ENCODE peak calls at places on chromosomes 5 and 9, in five cellular contexts. One of them, this sample, is unnamed.

GRCh38 chr5:82793808-82794419 is 283.3 kb downstream of the TMEM167A start:
- DNase-seq in epithelial cell of esophagus: peak
- DNase-seq in stimulated activated CD8-positive, alpha-beta memory T cell treated with anti-CD3 and anti-CD28 coated beads, Interleukin-7, amount 100 ng/mL, for 24 hours: peak
- DNase-seq in T-helper 17 cell: no peak
- DNase-seq in ELR: peak
- DNase-seq in this sample: no peak

GRCh38 chr5:77877516-77878070 is 101.5 kb upstream of the TBCA start:
- DNase-seq in epithelial cell of esophagus: no peak
- DNase-seq in stimulated activated CD8-positive, alpha-beta memory T cell treated with anti-CD3 and anti-CD28 coated beads, Interleukin-7, amount 100 ng/mL, for 24 hours: no peak
- DNase-seq in T-helper 17 cell: no peak
- DNase-seq in ELR: no peak
- DNase-seq in this sample: no peak

GRCh38 chr9:90929616-90930015 is 128.0 kb downstream of the SYK start:
- DNase-seq in epithelial cell of esophagus: no peak
- DNase-seq in stimulated activated CD8-positive, alpha-beta memory T cell treated with anti-CD3 and anti-CD28 coated beads, Interleukin-7, amount 100 ng/mL, for 24 hours: no peak
- DNase-seq in T-helper 17 cell: no peak
- DNase-seq in ELR: no peak
- DNase-seq in this sample: no peak

GRCh38 chr5:17443333-17444125 is 54.5 kb upstream of the TAF11L2 start:
- DNase-seq in epithelial cell of esophagus: no peak
- DNase-seq in stimulated activated CD8-positive, alpha-beta memory T cell treated with anti-CD3 and anti-CD28 coated beads, Interleukin-7, amount 100 ng/mL, for 24 hours: no peak
- DNase-seq in T-helper 17 cell: no peak
- DNase-seq in ELR: no peak
- DNase-seq in this sample: no peak

GRCh38 chr9:114282926-114283325 is 40.0 kb upstream of the ORM1 start:
- DNase-seq in epithelial cell of esophagus: peak
- DNase-seq in stimulated activated CD8-positive, alpha-beta memory T cell treated with anti-CD3 and anti-CD28 coated beads, Interleukin-7, amount 100 ng/mL, for 24 hours: no peak
- DNase-seq in T-helper 17 cell: no peak
- DNase-seq in ELR: peak
- DNase-seq in this sample: no peak

GRCh38 chr5:142841511-142842255 is 71.5 kb downstream of the ARHGAP26 start:
- DNase-seq in epithelial cell of esophagus: no peak
- DNase-seq in stimulated activated CD8-positive, alpha-beta memory T cell treated with anti-CD3 and anti-CD28 coated beads, Interleukin-7, amount 100 ng/mL, for 24 hours: no peak
- DNase-seq in T-helper 17 cell: no peak
- DNase-seq in ELR: no peak
- DNase-seq in this sample: no peak

GRCh38 chr9:87567566-87567965 is 69.9 kb downstream of the DAPK1 start:
- DNase-seq in epithelial cell of esophagus: no peak
- DNase-seq in stimulated activated CD8-positive, alpha-beta memory T cell treated with anti-CD3 and anti-CD28 coated beads, Interleukin-7, amount 100 ng/mL, for 24 hours: no peak
- DNase-seq in T-helper 17 cell: no peak
- DNase-seq in ELR: no peak
- DNase-seq in this sample: no peak

GRCh38 chr5:170709640-170710039 is 73.9 kb upstream of the GABRP start:
- DNase-seq in epithelial cell of esophagus: no peak
- DNase-seq in stimulated activated CD8-positive, alpha-beta memory T cell treated with anti-CD3 and anti-CD28 coated beads, Interleukin-7, amount 100 ng/mL, for 24 hours: no peak
- DNase-seq in T-helper 17 cell: no peak
- DNase-seq in ELR: no peak
- DNase-seq in this sample: no peak

GRCh38 chr9:115978739-115979138 is 174.9 kb upstream of the PAPPA start:
- DNase-seq in epithelial cell of esophagus: peak
- DNase-seq in stimulated activated CD8-positive, alpha-beta memory T cell treated with anti-CD3 and anti-CD28 coated beads, Interleukin-7, amount 100 ng/mL, for 24 hours: no peak
- DNase-seq in T-helper 17 cell: no peak
- DNase-seq in ELR: no peak
- DNase-seq in this sample: no peak

GRCh38 chr5:17400724-17401508 is 97.1 kb upstream of the TAF11L2 start:
- DNase-seq in epithelial cell of esophagus: peak
- DNase-seq in stimulated activated CD8-positive, alpha-beta memory T cell treated with anti-CD3 and anti-CD28 coated beads, Interleukin-7, amount 100 ng/mL, for 24 hours: no peak
- DNase-seq in T-helper 17 cell: no peak
- DNase-seq in ELR: no peak
- DNase-seq in this sample: no peak

GRCh38 chr5:141411575-141411974 is 1.2 kb upstream of the PCDHGA10 start:
- DNase-seq in epithelial cell of esophagus: no peak
- DNase-seq in stimulated activated CD8-positive, alpha-beta memory T cell treated with anti-CD3 and anti-CD28 coated beads, Interleukin-7, amount 100 ng/mL, for 24 hours: no peak
- DNase-seq in T-helper 17 cell: no peak
- DNase-seq in ELR: no peak
- DNase-seq in this sample: no peak

This sample was measured in T-helper 22 cell.